ENCODE peak calls at places on chromosomes 12 and 14, in four cellular contexts. Z is PC-3, V is A549, Q is RPMI7951. D is an unnamed sample.

GRCh38 chr12:25151476-25151875 is 43.5 kb downstream of the DNAI7 start:
- DNase-seq in Z (peak), Q (peak), V (peak), D (peak)

GRCh38 chr14:52949711-52950409 is 990 bp downstream of the FERMT2 start:
- DNase-seq in V (peak), Q (peak), Z (peak), D (peak)

GRCh38 chr12:47990351-47991105 is 13.7 kb downstream of the COL2A1 start:
- DNase-seq in V (no peak), Z (no peak), Q (peak), D (peak)

GRCh38 chr12:95674631-95675030 is 115.9 kb downstream of the NTN4 start:
- DNase-seq in Z (no peak), V (no peak), Q (peak), D (peak)

GRCh38 chr12:102390068-102390467 is 90.3 kb downstream of the IGF1 start:
- DNase-seq in Q (no peak), Z (no peak), V (no peak), D (no peak)

GRCh38 chr12:131043401-131043871 is 89.7 kb downstream of the ADGRD1 start:
- DNase-seq in V (no peak), Z (no peak), Q (no peak), D (no peak)

GRCh38 chr12:41576925-41577324 is 388.8 kb downstream of the PDZRN4 start:
- DNase-seq in Z (no peak), V (no peak), Q (no peak), D (no peak)

GRCh38 chr14:89186850-89187376 is 230.1 kb downstream of the FOXN3 start:
- DNase-seq in V (no peak), Z (peak), Q (peak), D (peak)

GRCh38 chr14:101600891-101601602 is 39.8 kb downstream of the DIO3 start:
- DNase-seq in V (no peak), Z (no peak), Q (no peak), D (no peak)

GRCh38 chr12:27467641-27468040 is 21.1 kb downstream of the SMCO2 start:
- DNase-seq in Q (no peak), Z (no peak), V (no peak), D (no peak)

GRCh38 chr14:73125169-73125588 is 11.1 kb upstream of the PSEN1 start:
- DNase-seq in Z (no peak), V (no peak), Q (no peak), D (no peak)

GRCh38 chr14:22614240-22614799 is 16.2 kb downstream of the ABHD4 start:
- DNase-seq in V (peak), Q (peak), Z (peak), D (peak)

GRCh38 chr12:120224304-120225199 is 23.6 kb upstream of the RPLP0 start:
- DNase-seq in Q (no peak), V (no peak), Z (no peak), D (no peak)

GRCh38 chr12:98422809-98423208 is 92.6 kb upstream of the TMPO start:
- DNase-seq in V (peak), Q (peak), Z (peak), D (peak)

GRCh38 chr14:93200553-93200952 is 6.3 kb downstream of the GON7 start:
- DNase-seq in V (no peak), Q (no peak), Z (no peak), D (no peak)

GRCh38 chr14:44154889-44155288 is 352.2 kb downstream of the FSCB start:
- DNase-seq in Q (no peak), Z (peak), V (no peak), D (no peak)

GRCh38 chr12:47602330-47602729 is 103.5 kb downstream of the RPAP3 start:
- DNase-seq in Z (no peak), Q (no peak), V (no peak), D (peak)

GRCh38 chr14:51395361-51395849 is 155.4 kb downstream of the TMX1 start:
- DNase-seq in Z (peak), V (peak), Q (peak), D (peak)

GRCh38 chr12:53052419-53053222 is 2.8 kb downstream of the TNS2 start:
- DNase-seq in V (peak), Z (peak), Q (peak), D (peak)

GRCh38 chr12:50453872-50454271 is 50.9 kb upstream of the DIP2B start:
- DNase-seq in V (no peak), Q (no peak), Z (peak), D (no peak)

GRCh38 chr14:53153702-53154112 is 584 bp upstream of the DDHD1 start:
- DNase-seq in Z (no peak), V (no peak), Q (no peak), D (peak)

GRCh38 chr12:48956279-48957140 is 777 bp downstream of the ARF3 start:
- DNase-seq in Z (peak), Q (peak), V (peak), D (peak)

GRCh38 chr12:18363321-18363720 is 102.0 kb downstream of the PIK3C2G start:
- DNase-seq in Q (no peak), Z (no peak), V (no peak), D (no peak)

GRCh38 chr12:123690191-123690840 is 19.4 kb downstream of the TCTN2 start:
- DNase-seq in Q (no peak), V (no peak), Z (no peak), D (no peak)

GRCh38 chr14:53663709-53664108 is 292.9 kb downstream of the BMP4 start:
- DNase-seq in Z (peak), V (peak), Q (peak), D (peak)